ENCODE peak calls at places on chromosomes 3 and 15, in four cellular contexts. S is hepatocyte, C is stomach, E is transverse colon. J is an unnamed sample. For H3K36me3, the result is how much of the 10 kb centered on the place peaks cover.

GRCh38 chr15:50114381-50114780 is 4.7 kb downstream of the ATP8B4 start:
- DNase-seq in S (no peak), C (no peak), E (no peak), J (no peak)

GRCh38 chr15:77863491-77864105 is 213.9 kb downstream of the TBC1D2B start:
- DNase-seq in S (no peak), C (no peak), E (no peak), J (no peak)

GRCh38 chr15:84599906-84600305 is 903 bp upstream of the ZSCAN2 start:
- DNase-seq in S (no peak), C (no peak), E (no peak), J (no peak)

GRCh38 chr3:79038057-79038456 is 729.7 kb downstream of the ROBO1 start:
- DNase-seq in S (no peak), C (no peak), E (no peak), J (no peak)

GRCh38 chr3:23117856-23118255 is 85.3 kb upstream of the UBE2E2 start:
- DNase-seq in S (no peak), C (no peak), E (no peak), J (no peak)

GRCh38 chr15:99911824-99912223 is 178.6 kb upstream of the LYSMD4 start:
- DNase-seq in S (no peak), C (no peak), E (no peak), J (no peak)

GRCh38 chr3:177483182-177483967 is 286.1 kb upstream of the TBL1XR1 start:
- DNase-seq in S (peak), C (no peak), E (peak), J (no peak)

GRCh38 chr3:115100172-115100571 is 46.9 kb downstream of the ZBTB20 start:
- DNase-seq in S (peak), C (no peak), E (no peak), J (peak)

GRCh38 chr15:38128389-38128788 is 124.2 kb upstream of the SPRED1 start:
- DNase-seq in S (peak), C (no peak), E (no peak), J (no peak)

GRCh38 chr15:38260077-38260476 is 7.4 kb downstream of the SPRED1 start:
- DNase-seq in S (no peak), C (no peak), E (no peak), J (no peak)

GRCh38 chr3:128794067-128794768 is 68.2 kb downstream of the RAB7A start:
- DNase-seq in S (peak), C (no peak), E (no peak), J (no peak)

GRCh38 chr3:128800241-128801187 is 74.5 kb downstream of the RAB7A start:
- DNase-seq in S (no peak), C (no peak), E (no peak), J (no peak)

GRCh38 chr3:128799650-128800049 is 73.7 kb downstream of the RAB7A start:
- DNase-seq in S (no peak), C (no peak), E (no peak), J (no peak)

DNA sequence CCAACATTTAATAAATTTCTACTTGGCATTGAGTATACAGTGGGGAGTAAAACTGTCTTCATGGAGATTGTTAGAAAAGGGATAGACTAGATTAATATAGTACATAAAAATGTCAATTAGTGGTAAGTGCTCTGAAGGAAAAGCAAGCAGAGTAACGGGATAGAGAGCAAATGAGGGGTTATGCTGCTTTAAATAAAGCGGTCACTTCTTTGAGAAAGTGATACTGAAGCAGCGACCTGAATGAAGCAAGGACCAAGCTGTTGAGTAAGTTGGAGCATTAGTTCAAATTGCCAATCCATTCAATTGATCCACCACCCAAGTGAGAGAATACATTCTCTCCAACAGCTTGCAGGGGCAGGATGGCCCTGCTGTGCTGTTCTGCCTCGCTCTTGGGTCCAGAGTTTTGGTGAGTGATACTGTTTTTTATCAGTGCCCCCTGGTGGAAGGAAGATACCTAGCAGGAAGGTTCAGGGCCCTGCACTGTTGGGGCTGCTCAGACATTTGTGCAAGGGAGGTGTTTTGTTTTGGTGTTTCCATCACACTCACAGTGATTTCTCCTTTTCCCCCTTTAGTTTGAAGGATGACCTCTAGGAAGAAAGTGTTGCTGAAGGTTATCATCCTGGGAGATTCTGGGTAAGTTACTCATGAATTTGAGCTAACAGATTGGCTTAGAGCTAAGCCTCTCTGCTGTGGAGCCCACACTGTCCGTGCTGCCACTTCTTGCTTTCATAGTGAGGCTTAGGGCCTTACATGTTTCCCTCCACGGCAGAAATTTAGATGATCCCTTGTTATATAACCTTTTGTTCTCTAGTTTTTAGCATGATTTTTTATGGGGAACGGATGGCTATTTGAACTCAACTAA is 69.0 kb downstream of the RAB7A start:
- DNase-seq in S (peak), C (peak), E (peak), J (peak)
- H3K36me3 ChIP-seq in S (under half), C (under half), E (under half), J (under half)

GRCh38 chr3:194434503-194434902 is 35.4 kb upstream of the GP5 start:
- DNase-seq in S (no peak), C (no peak), E (no peak), J (no peak)

DNA sequence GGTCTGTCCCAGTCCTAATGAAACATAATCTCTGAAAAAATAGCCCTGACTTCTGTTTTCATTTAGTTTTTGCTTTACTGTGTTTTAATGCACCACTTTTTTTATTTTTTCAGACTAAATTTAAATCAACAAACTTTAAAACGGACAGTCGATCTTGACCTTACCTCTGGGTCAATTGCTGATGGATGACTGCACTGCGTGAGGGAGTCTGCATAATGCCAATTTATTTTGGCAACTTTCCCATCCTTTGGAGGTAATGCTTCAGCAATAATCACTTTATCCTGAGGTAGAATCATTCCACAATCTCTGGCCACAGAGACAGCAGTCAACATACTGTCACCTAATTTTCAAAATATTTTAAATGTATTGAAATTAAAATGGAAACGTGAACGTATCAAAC is 32.5 kb upstream of the GP5 start:
- DNase-seq in S (no peak), C (no peak), E (no peak), J (no peak)
- H3K36me3 ChIP-seq in S (under half), C (half or more), E (under half), J (half or more)

GRCh38 chr3:134189848-134190247 is 60.8 kb downstream of the RYK start:
- DNase-seq in S (no peak), C (no peak), E (no peak), J (no peak)

GRCh38 chr3:134194247-134194646 is 56.4 kb downstream of the RYK start:
- DNase-seq in S (no peak), C (no peak), E (no peak), J (no peak)

GRCh38 chr3:134186391-134186790 is 64.3 kb downstream of the RYK start:
- DNase-seq in S (no peak), C (no peak), E (no peak), J (no peak)

DNA sequence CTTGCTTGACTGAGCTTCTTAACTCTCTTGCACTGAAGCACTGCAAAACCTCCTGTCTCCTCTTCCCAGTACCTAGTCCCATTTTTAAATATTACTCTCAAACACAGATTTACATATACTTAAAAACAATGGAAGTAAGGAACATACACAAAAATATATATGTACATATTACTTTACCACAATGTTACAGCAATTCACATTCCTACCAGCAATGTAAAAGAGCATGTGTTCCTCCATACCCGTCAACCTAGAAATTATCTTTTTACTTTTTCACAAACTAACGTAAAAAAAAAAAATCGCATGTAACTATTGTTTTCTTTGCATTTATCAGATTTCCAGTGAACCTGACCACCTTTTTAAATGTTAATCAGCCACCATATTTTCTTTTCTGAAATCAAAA is 60.4 kb downstream of the RYK start:
- DNase-seq in S (no peak), C (no peak), E (no peak), J (no peak)
- H3K36me3 ChIP-seq in S (under half), C (half or more), E (under half), J (under half)

GRCh38 chr3:185647880-185648210 is 61.8 kb downstream of the SENP2 start:
- DNase-seq in S (no peak), C (no peak), E (no peak), J (no peak)
- H3K36me3 ChIP-seq in S (under half), C (under half), E (under half), J (under half)

GRCh38 chr15:79887517-79887916 is 9.3 kb downstream of the MTHFS start:
- DNase-seq in S (no peak), C (no peak), E (no peak), J (no peak)
- H3K36me3 ChIP-seq in S (under half), C (under half), E (under half), J (under half)

DNA sequence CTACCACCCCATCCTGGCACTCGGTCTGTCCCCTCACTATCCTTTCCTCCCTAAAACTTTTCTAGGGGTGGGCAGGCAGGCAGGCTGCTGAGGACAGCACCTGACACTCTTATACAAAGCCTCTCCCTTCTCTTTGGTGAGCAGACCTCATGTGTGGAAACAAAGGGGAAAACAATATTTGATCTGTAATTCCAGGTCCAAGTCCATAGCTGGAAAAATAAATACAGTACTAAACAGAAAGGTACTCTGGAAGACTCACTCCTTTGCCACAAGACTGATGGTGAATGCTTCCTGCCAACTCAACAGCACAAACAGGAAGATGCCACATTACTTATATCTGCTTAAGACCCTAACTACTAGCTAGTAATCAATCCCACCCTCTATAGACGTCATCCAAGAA is 44.0 kb upstream of the CSPG5 start:
- DNase-seq in S (no peak), C (no peak), E (no peak), J (no peak)
- H3K36me3 ChIP-seq in S (under half), C (half or more), E (under half), J (half or more)

GRCh38 chr3:52353291-52353855 is 37.3 kb downstream of the DNAH1 start:
- DNase-seq in S (no peak), C (no peak), E (no peak), J (no peak)
- H3K36me3 ChIP-seq in S (under half), C (half or more), E (under half), J (under half)

DNA sequence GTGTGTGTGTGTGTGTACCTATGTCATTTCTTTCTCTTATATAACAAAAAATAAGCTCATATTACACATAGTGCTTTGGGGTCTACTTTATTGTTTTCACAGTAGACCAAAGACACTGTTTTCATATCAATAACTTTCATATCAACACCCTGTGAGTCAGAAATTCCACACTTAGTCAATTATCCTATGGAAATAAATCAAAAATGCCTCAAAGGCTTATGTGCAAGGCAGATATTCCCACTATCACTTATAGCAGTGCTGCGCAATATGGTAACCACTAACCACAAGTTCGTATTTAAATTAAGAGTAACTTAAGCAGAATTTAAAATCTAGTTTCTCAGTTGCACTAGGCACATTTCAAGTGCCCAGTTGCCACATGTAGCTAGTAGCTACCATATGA is 15.8 kb downstream of the SCG3 start:
- DNase-seq in S (no peak), C (no peak), E (no peak), J (no peak)
- H3K36me3 ChIP-seq in S (under half), C (under half), E (under half), J (under half)

GRCh38 chr3:38968403-38968802 is 83.3 kb downstream of the SCN11A start:
- DNase-seq in S (no peak), C (no peak), E (no peak), J (no peak)

GRCh38 chr3:38964646-38965045 is 87.1 kb downstream of the SCN11A start:
- DNase-seq in S (no peak), C (no peak), E (no peak), J (no peak)

GRCh38 chr3:38968891-38969290 is 82.9 kb downstream of the SCN11A start:
- DNase-seq in S (no peak), C (no peak), E (no peak), J (no peak)

GRCh38 chr3:38969321-38970235 is 82.2 kb downstream of the SCN11A start:
- DNase-seq in S (no peak), C (no peak), E (no peak), J (no peak)

GRCh38 chr3:38966956-38967795 is 84.6 kb downstream of the SCN11A start:
- DNase-seq in S (no peak), C (no peak), E (no peak), J (no peak)
- H3K36me3 ChIP-seq in S (under half), C (under half), E (under half), J (under half)

DNA sequence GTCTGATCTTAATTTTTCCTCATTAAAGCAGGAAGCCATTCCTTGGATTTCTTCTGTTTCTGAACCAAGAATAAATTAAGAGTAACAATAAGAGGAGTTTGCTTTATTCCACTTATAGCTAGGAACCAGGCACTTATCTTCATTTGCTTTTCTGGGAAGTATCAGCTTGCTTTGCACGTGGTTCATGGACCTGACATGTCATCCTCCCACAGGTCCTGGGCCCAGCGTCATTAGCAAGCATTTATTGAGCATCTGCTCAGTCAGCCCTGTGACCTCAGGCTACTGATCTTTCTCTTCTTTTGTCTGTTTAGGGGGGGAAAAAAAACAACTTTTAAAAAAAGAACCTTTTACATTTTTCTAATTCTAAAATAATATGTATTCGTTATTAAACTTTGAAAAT is 34.7 kb upstream of the CRTC3 start:
- DNase-seq in S (no peak), C (no peak), E (no peak), J (no peak)
- H3K36me3 ChIP-seq in S (under half), C (half or more), E (half or more), J (under half)

J was measured in SJCRH30.